ENCODE peak calls at places on chromosome 12, in six cellular contexts. One of them, this sample, is unnamed.
A peak's percentile ranks its signal among the peaks of the same experiment; 100 is the strongest.

GRCh38 chr12:106301241-106301610 is 1.3 kb upstream of the TCP11L2 start:
- DNase-seq in hepatic stellate cell: peak; percentile 27
- DNase-seq in neural crest cell: no peak
- DNase-seq in H7: no peak
- DNase-seq in stimulated activated CD4-positive, alpha-beta T cell treated with anti-CD3 and anti-CD28 coated beads, Interleukin-4, amount 100 ng/mL, for 1 hour: no peak
- DNase-seq in heart right ventricle: no peak
- DNase-seq in this sample: no peak

GRCh38 chr12:90280033-90280432 is 571.4 kb upstream of the ATP2B1 start:
- DNase-seq in heart right ventricle: no peak
- DNase-seq in stimulated activated CD4-positive, alpha-beta T cell treated with anti-CD3 and anti-CD28 coated beads, Interleukin-4, amount 100 ng/mL, for 1 hour: no peak
- DNase-seq in hepatic stellate cell: no peak
- DNase-seq in neural crest cell: no peak
- DNase-seq in H7: no peak
- DNase-seq in this sample: no peak

GRCh38 chr12:66071556-66071955 is 59.0 kb downstream of the LLPH start:
- DNase-seq in neural crest cell: no peak
- DNase-seq in hepatic stellate cell: no peak
- DNase-seq in heart right ventricle: no peak
- DNase-seq in stimulated activated CD4-positive, alpha-beta T cell treated with anti-CD3 and anti-CD28 coated beads, Interleukin-4, amount 100 ng/mL, for 1 hour: no peak
- DNase-seq in H7: no peak
- DNase-seq in this sample: no peak

GRCh38 chr12:93664573-93665138 is 12.5 kb upstream of the CRADD start:
- DNase-seq in hepatic stellate cell: no peak
- DNase-seq in heart right ventricle: no peak
- DNase-seq in neural crest cell: no peak
- DNase-seq in H7: no peak
- DNase-seq in stimulated activated CD4-positive, alpha-beta T cell treated with anti-CD3 and anti-CD28 coated beads, Interleukin-4, amount 100 ng/mL, for 1 hour: no peak
- DNase-seq in this sample: no peak

GRCh38 chr12:38144601-38145436 is 171.8 kb upstream of the ALG10B start:
- DNase-seq in hepatic stellate cell: no peak
- DNase-seq in H7: no peak
- DNase-seq in heart right ventricle: no peak
- DNase-seq in neural crest cell: no peak
- DNase-seq in stimulated activated CD4-positive, alpha-beta T cell treated with anti-CD3 and anti-CD28 coated beads, Interleukin-4, amount 100 ng/mL, for 1 hour: no peak
- DNase-seq in this sample: no peak

GRCh38 chr12:75985566-75985965 is 46.0 kb downstream of the PHLDA1 start:
- DNase-seq in heart right ventricle: no peak
- DNase-seq in neural crest cell: no peak
- DNase-seq in stimulated activated CD4-positive, alpha-beta T cell treated with anti-CD3 and anti-CD28 coated beads, Interleukin-4, amount 100 ng/mL, for 1 hour: no peak
- DNase-seq in H7: no peak
- DNase-seq in hepatic stellate cell: no peak
- DNase-seq in this sample: no peak

GRCh38 chr12:29552324-29552927 is 54.9 kb upstream of the OVCH1 start:
- DNase-seq in hepatic stellate cell: peak; percentile 29
- DNase-seq in heart right ventricle: peak; percentile 75
- DNase-seq in H7: peak; percentile 38
- DNase-seq in neural crest cell: peak; percentile 76
- DNase-seq in stimulated activated CD4-positive, alpha-beta T cell treated with anti-CD3 and anti-CD28 coated beads, Interleukin-4, amount 100 ng/mL, for 1 hour: peak; percentile 64
- DNase-seq in this sample: no peak

GRCh38 chr12:122368361-122369073 is 54.0 kb downstream of the CLIP1 start:
- DNase-seq in hepatic stellate cell: no peak
- DNase-seq in heart right ventricle: no peak
- DNase-seq in stimulated activated CD4-positive, alpha-beta T cell treated with anti-CD3 and anti-CD28 coated beads, Interleukin-4, amount 100 ng/mL, for 1 hour: no peak
- DNase-seq in H7: no peak
- DNase-seq in neural crest cell: no peak
- DNase-seq in this sample: no peak

GRCh38 chr12:24596768-24597388 is 352.0 kb downstream of the BCAT1 start:
- DNase-seq in stimulated activated CD4-positive, alpha-beta T cell treated with anti-CD3 and anti-CD28 coated beads, Interleukin-4, amount 100 ng/mL, for 1 hour: no peak
- DNase-seq in H7: peak; percentile 57
- DNase-seq in hepatic stellate cell: peak; percentile 27
- DNase-seq in heart right ventricle: no peak
- DNase-seq in neural crest cell: no peak
- DNase-seq in this sample: no peak

GRCh38 chr12:66571361-66571760 is 107.5 kb downstream of the GRIP1 start:
- DNase-seq in neural crest cell: no peak
- DNase-seq in H7: no peak
- DNase-seq in hepatic stellate cell: no peak
- DNase-seq in heart right ventricle: no peak
- DNase-seq in stimulated activated CD4-positive, alpha-beta T cell treated with anti-CD3 and anti-CD28 coated beads, Interleukin-4, amount 100 ng/mL, for 1 hour: no peak
- DNase-seq in this sample: no peak

GRCh38 chr12:131754184-131754583 is 43.3 kb downstream of the SFSWAP start:
- DNase-seq in hepatic stellate cell: no peak
- DNase-seq in neural crest cell: no peak
- DNase-seq in heart right ventricle: no peak
- DNase-seq in H7: no peak
- DNase-seq in stimulated activated CD4-positive, alpha-beta T cell treated with anti-CD3 and anti-CD28 coated beads, Interleukin-4, amount 100 ng/mL, for 1 hour: no peak
- DNase-seq in this sample: no peak

This sample was measured in HuH-7.5.